ENCODE peak calls at places on chromosome 3, in eight cellular contexts. X is tibial artery; B is NCI-H510A; J is Right ventricle myocardium superior; T is activated naive CD8-positive, alpha-beta T cell treated with anti-CD3 and anti-CD28 coated beads, Interleukin-2, amount 50 U/mL, for 16 hours; U is activated T-helper 2 cell treated with anti-CD3 and anti-CD28 coated beads, Interferon-gamma antibody, Interleukin-2, Interleukin-4, amounts not matched to agents 10 μg/mL and 5 μg/mL and 100 μg/mL, durations not matched to agents 14 hours and 24 hours and 36 hours; N is CD4-positive, alpha-beta T cell; R is NT2/D1. S is an unnamed sample.
A peak's percentile ranks its signal among the peaks of the same experiment; 100 is the strongest.

GRCh38 chr3:133488785-133489367 is 84.6 kb upstream of the CDV3 start:
- DNase-seq in X (no peak), B (no peak), J (no peak), T (no peak), U (no peak), N (no peak), R (no peak), S (no peak)

GRCh38 chr3:171745577-171746319 is 64.5 kb downstream of the PLD1 start:
- DNase-seq in X (no peak), B (no peak), J (peak; percentile 45), T (no peak), U (no peak), N (no peak), R (no peak), S (no peak)

GRCh38 chr3:160448845-160449659 is 534 bp downstream of the TRIM59 start:
- DNase-seq in X (no peak), B (peak; percentile 46), J (no peak), T (no peak), U (no peak), N (peak; percentile 26), R (peak; percentile 56), S (no peak)

GRCh38 chr3:48273594-48274211 is 32.8 kb downstream of the ZNF589 start:
- DNase-seq in X (peak; percentile 47), B (no peak), J (no peak), T (peak; percentile 25), U (peak; percentile 24), N (peak; percentile 42), R (peak; percentile 72), S (peak; percentile 14)

GRCh38 chr3:127867412-127867811 is 45.1 kb upstream of the MGLL start:
- DNase-seq in X (no peak), B (no peak), J (no peak), T (no peak), U (no peak), N (no peak), R (no peak), S (no peak)

GRCh38 chr3:13549513-13550256 is 760 bp downstream of the FBLN2 start:
- DNase-seq in X (peak; percentile 52), B (no peak), J (peak; percentile 60), T (no peak), U (no peak), N (no peak), R (no peak), S (no peak)

GRCh38 chr3:138417559-138417982 is 16.8 kb upstream of the ESYT3 start:
- DNase-seq in X (peak; percentile 65), B (peak; percentile 62), J (peak; percentile 83), T (peak; percentile 25), U (peak; percentile 36), N (peak; percentile 48), R (peak; percentile 93), S (peak; percentile 25)

GRCh38 chr3:53534216-53534615 is 39.8 kb downstream of the CACNA1D start:
- DNase-seq in X (no peak), B (no peak), J (no peak), T (no peak), U (no peak), N (no peak), R (no peak), S (no peak)

GRCh38 chr3:197749315-197749600 is 425 bp upstream of the FYTTD1 start:
- DNase-seq in X (no peak), B (peak; percentile 55), J (no peak), T (peak; percentile 32), U (no peak), N (peak; percentile 51), R (no peak), S (peak; percentile 28)

GRCh38 chr3:65831733-65832425 is 206.8 kb downstream of the MAGI1 start:
- DNase-seq in X (no peak), B (no peak), J (no peak), T (no peak), U (no peak), N (no peak), R (no peak), S (no peak)

GRCh38 chr3:133475245-133476010 is 75.6 kb downstream of the BFSP2 start:
- DNase-seq in X (no peak), B (peak; percentile 71), J (no peak), T (no peak), U (peak; percentile 37), N (no peak), R (no peak), S (no peak)

GRCh38 chr3:95120921-95121320 is 1058.1 kb downstream of the NSUN3 start:
- DNase-seq in X (no peak), B (no peak), J (no peak), T (no peak), U (no peak), N (no peak), R (no peak), S (no peak)

GRCh38 chr3:133469140-133469731 is 69.4 kb downstream of the BFSP2 start:
- DNase-seq in X (peak; percentile 47), B (no peak), J (peak; percentile 59), T (no peak), U (no peak), N (no peak), R (no peak), S (no peak)

GRCh38 chr3:64601824-64602223 is 86.0 kb downstream of the ADAMTS9 start:
- DNase-seq in X (no peak), B (no peak), J (no peak), T (no peak), U (no peak), N (no peak), R (no peak), S (no peak)

GRCh38 chr3:150183619-150184425 is 213.1 kb upstream of the PFN2 start:
- DNase-seq in X (peak; percentile 56), B (peak; percentile 59), J (peak; percentile 78), T (peak; percentile 7), U (peak; percentile 16), N (peak; percentile 29), R (peak; percentile 49), S (no peak)

GRCh38 chr3:127044996-127045395 is 62.1 kb downstream of the PLXNA1 start:
- DNase-seq in X (no peak), B (no peak), J (peak; percentile 42), T (no peak), U (no peak), N (no peak), R (peak; percentile 15), S (no peak)

GRCh38 chr3:192819001-192819569 is 91.7 kb upstream of the FGF12 start:
- DNase-seq in X (no peak), B (no peak), J (no peak), T (no peak), U (no peak), N (no peak), R (no peak), S (no peak)

GRCh38 chr3:159672728-159673471 is 315.7 kb upstream of the IL12A start:
- DNase-seq in X (no peak), B (no peak), J (no peak), T (no peak), U (no peak), N (no peak), R (peak; percentile 9), S (no peak)

GRCh38 chr3:167882057-167882667 is 146.6 kb downstream of the SERPINI1 start:
- DNase-seq in X (no peak), B (no peak), J (no peak), T (no peak), U (no peak), N (no peak), R (peak; percentile 15), S (no peak)

S was measured in activated CD4-positive, CD25-positive, alpha-beta regulatory T cell treated with anti-CD3 and anti-CD28 coated beads, Interleukin-2, amount 50 U/mL, for 16 hours.